ENCODE peak calls at places on chromosomes 13 and 19, in five cellular contexts. K, L, E, A and P are unnamed samples. For H3K4me1, the result is how much of the 10 kb centered on the place peaks cover.

GRCh38 chr19:1394252-1395193 is 6.8 kb downstream of the GAMT start:
- DNase-seq in L (peak), K (no peak), A (no peak), E (no peak), P (no peak)

GRCh38 chr19:58409010-58409790 is 751 bp downstream of the ZNF584 start:
- DNase-seq in A (peak), L (peak), E (no peak), K (no peak), P (no peak)

GRCh38 chr19:5547881-5548280 is 19.9 kb downstream of the TINCR start:
- DNase-seq in K (peak), E (no peak), L (peak), A (no peak), P (no peak)

GRCh38 chr19:33805840-33806433 is 9.3 kb downstream of the KCTD15 start:
- DNase-seq in A (no peak), E (no peak), K (no peak), L (no peak), P (no peak)

GRCh38 chr19:49946415-49946814 is 14.6 kb downstream of the SIGLEC11 start:
- DNase-seq in E (no peak), K (no peak), A (peak), L (no peak), P (no peak)

GRCh38 chr19:15421726-15422260 is 3.0 kb upstream of the AKAP8L start:
- DNase-seq in E (no peak), L (no peak), A (no peak), K (no peak), P (no peak)

GRCh38 chr13:32535748-32536147 is 2.8 kb downstream of the N4BP2L2 start:
- DNase-seq in K (no peak), E (no peak), A (no peak), L (no peak), P (no peak)

GRCh38 chr13:107866666-107867623 is 348.4 kb downstream of the LIG4 start:
- DNase-seq in A (no peak), E (peak), K (no peak), L (no peak), P (no peak)

GRCh38 chr13:112619730-112620639 is 32.0 kb upstream of the TUBGCP3 start:
- DNase-seq in E (peak), A (no peak), K (peak), L (peak), P (no peak)

GRCh38 chr19:6690160-6690885 is 20.4 kb upstream of the TNFSF14 start:
- DNase-seq in E (no peak), A (peak), K (no peak), L (no peak), P (no peak)

GRCh38 chr19:40609561-40610395 is 8.6 kb downstream of the LTBP4 start:
- DNase-seq in K (peak), L (peak), A (peak), E (peak), P (peak)

GRCh38 chr13:22121340-22121739 is 450.5 kb downstream of the FGF9 start:
- DNase-seq in L (no peak), K (no peak), E (no peak), A (no peak), P (no peak)

GRCh38 chr19:45501730-45502014 is 3.4 kb downstream of the PPM1N start:
- DNase-seq in K (no peak), L (no peak), E (no peak), A (no peak), P (no peak)
- H3K4me1 ChIP-seq in K (under half), L (under half), E (under half), A (under half), P (half or more)

GRCh38 chr19:38413416-38413815 is 10.5 kb downstream of the FAM98C start:
- DNase-seq in E (no peak), K (no peak), L (no peak), A (no peak), P (no peak)
- H3K4me1 ChIP-seq in E (under half), K (under half), L (under half), A (under half), P (under half)

GRCh38 chr19:56110515-56111448 is 10.3 kb downstream of the ZNF787 start:
- DNase-seq in E (no peak), K (no peak), L (no peak), A (no peak), P (no peak)
- H3K4me1 ChIP-seq in E (under half), K (under half), L (under half), A (under half), P (half or more)

GRCh38 chr19:34996978-34997640 is 3.0 kb upstream of the GRAMD1A start:
- DNase-seq in L (no peak), A (no peak), K (peak), E (no peak), P (no peak)
- H3K4me1 ChIP-seq in L (under half), A (under half), K (under half), E (under half), P (under half)